ENCODE peak calls at places on chromosomes 3 and 15, in nine cellular contexts. A, B, R, E, N, V, X, S and Y are unnamed samples.

GRCh38 chr3:160481856-160482255 is 32.3 kb upstream of the TRIM59 start:
- DNase-seq in A (no peak), B (no peak), R (no peak), E (no peak), N (no peak), V (no peak), X (no peak), S (no peak), Y (no peak)

GRCh38 chr3:138328341-138328740 is 1.3 kb downstream of the NME9 start:
- DNase-seq in A (no peak), B (no peak), R (no peak), E (peak; percentile 17), N (no peak), V (no peak), X (no peak), S (peak; percentile 36), Y (no peak)

GRCh38 chr15:86620636-86621349 is 541.1 kb downstream of the AGBL1 start:
- DNase-seq in A (no peak), B (no peak), R (no peak), E (no peak), N (no peak), V (no peak), X (no peak), S (no peak), Y (no peak)

GRCh38 chr3:177494216-177494615 is 296.9 kb upstream of the TBL1XR1 start:
- DNase-seq in A (no peak), B (no peak), R (no peak), E (no peak), N (no peak), V (no peak), X (no peak), S (no peak), Y (no peak)

GRCh38 chr3:143119974-143120715 is 574 bp downstream of the CHST2 start:
- DNase-seq in A (no peak), B (peak; percentile 16), R (peak; percentile 58), E (no peak), N (no peak), V (peak; percentile 19), X (no peak), S (peak; percentile 63), Y (no peak)

GRCh38 chr3:133578548-133579191 is 5.2 kb downstream of the CDV3 start:
- DNase-seq in A (no peak), B (no peak), R (no peak), E (no peak), N (peak; percentile 65), V (no peak), X (no peak), S (peak; percentile 57), Y (no peak)

GRCh38 chr3:70308760-70309159 is 3.7 kb downstream of the MDFIC2 start:
- DNase-seq in A (no peak), B (no peak), R (no peak), E (no peak), N (peak; percentile 10), V (no peak), X (no peak), S (peak; percentile 10), Y (peak; percentile 13)

GRCh38 chr15:71051539-71051938 is 63.7 kb upstream of the THSD4 start:
- DNase-seq in A (no peak), B (no peak), R (no peak), E (peak; percentile 87), N (no peak), V (no peak), X (no peak), S (peak; percentile 24), Y (peak; percentile 76)

GRCh38 chr3:29268651-29269050 is 12.2 kb upstream of the RBMS3 start:
- DNase-seq in A (no peak), B (no peak), R (no peak), E (no peak), N (no peak), V (no peak), X (no peak), S (no peak), Y (no peak)

GRCh38 chr15:85702321-85703230 is 92.1 kb downstream of the KLHL25 start:
- DNase-seq in A (no peak), B (no peak), R (no peak), E (no peak), N (no peak), V (no peak), X (no peak), S (peak; percentile 40), Y (no peak)

GRCh38 chr3:63231556-63231955 is 46.6 kb upstream of the SYNPR start:
- DNase-seq in A (no peak), B (no peak), R (no peak), E (no peak), N (no peak), V (no peak), X (no peak), S (no peak), Y (no peak)

GRCh38 chr3:189914799-189915198 is 205.9 kb downstream of the P3H2 start:
- DNase-seq in A (no peak), B (no peak), R (no peak), E (peak; percentile 89), N (peak; percentile 31), V (no peak), X (no peak), S (peak; percentile 90), Y (peak; percentile 91)